ENCODE peak calls at places on chromosomes 1 and 21, in six cellular contexts. One of them, this sample, is unnamed.

GRCh38 chr1:47679301-47679751 is 241.5 kb downstream of the FOXD2 start:
- DNase-seq in aorta: no peak
- DNase-seq in ecto neural progenitor cell: peak
- DNase-seq in AG09319: no peak
- DNase-seq in M059J: peak
- DNase-seq in memory B cell: no peak
- DNase-seq in this sample: no peak

GRCh38 chr1:165069829-165070228 is 286.7 kb downstream of the LMX1A start:
- DNase-seq in M059J: no peak
- DNase-seq in memory B cell: no peak
- DNase-seq in aorta: no peak
- DNase-seq in ecto neural progenitor cell: no peak
- DNase-seq in AG09319: no peak
- DNase-seq in this sample: no peak

GRCh38 chr1:41671116-41671755 is 186.8 kb upstream of the EDN2 start:
- DNase-seq in aorta: no peak
- DNase-seq in ecto neural progenitor cell: no peak
- DNase-seq in memory B cell: no peak
- DNase-seq in M059J: no peak
- DNase-seq in AG09319: no peak
- DNase-seq in this sample: no peak

GRCh38 chr1:207581496-207582168 is 63.3 kb upstream of the CR1L start:
- DNase-seq in M059J: peak
- DNase-seq in AG09319: no peak
- DNase-seq in aorta: no peak
- DNase-seq in memory B cell: no peak
- DNase-seq in ecto neural progenitor cell: no peak
- DNase-seq in this sample: no peak

GRCh38 chr1:14363191-14363590 is 235.3 kb upstream of the KAZN start:
- DNase-seq in memory B cell: no peak
- DNase-seq in AG09319: no peak
- DNase-seq in ecto neural progenitor cell: no peak
- DNase-seq in aorta: no peak
- DNase-seq in M059J: no peak
- DNase-seq in this sample: no peak

GRCh38 chr1:9375912-9376311 is 83.2 kb downstream of the SPSB1 start:
- DNase-seq in AG09319: no peak
- DNase-seq in memory B cell: no peak
- DNase-seq in aorta: peak
- DNase-seq in ecto neural progenitor cell: no peak
- DNase-seq in M059J: no peak
- DNase-seq in this sample: no peak

GRCh38 chr1:223020770-223021169 is 122.3 kb downstream of the TLR5 start:
- DNase-seq in AG09319: no peak
- DNase-seq in M059J: no peak
- DNase-seq in ecto neural progenitor cell: no peak
- DNase-seq in memory B cell: no peak
- DNase-seq in aorta: no peak
- DNase-seq in this sample: no peak

GRCh38 chr1:223726380-223727001 is 14.2 kb downstream of the CAPN2 start:
- DNase-seq in AG09319: peak
- DNase-seq in aorta: peak
- DNase-seq in M059J: peak
- DNase-seq in memory B cell: no peak
- DNase-seq in ecto neural progenitor cell: no peak
- DNase-seq in this sample: peak

GRCh38 chr21:36282568-36283230 is 37.3 kb upstream of the MORC3 start:
- DNase-seq in M059J: peak
- DNase-seq in aorta: no peak
- DNase-seq in ecto neural progenitor cell: no peak
- DNase-seq in AG09319: no peak
- DNase-seq in memory B cell: no peak
- DNase-seq in this sample: no peak

This sample was measured in sciatic nerve.